ENCODE peak calls at places on chromosome 1, in four cellular contexts. P is IMR-90, O is left ventricle myocardium inferior, J is HFF-Myc. T is an unnamed sample.

GRCh38 chr1:204950353-204951001 is 79.8 kb downstream of the NFASC start:
- DNase-seq in P (no peak), J (no peak), O (no peak), T (no peak)

GRCh38 chr1:238779676-238780075 is 606.7 kb upstream of the CHRM3 start:
- DNase-seq in P (no peak), O (no peak), J (no peak), T (no peak)

GRCh38 chr1:235011064-235011598 is 117.5 kb downstream of the TOMM20 start:
- DNase-seq in J (no peak), O (no peak), P (no peak), T (peak)

GRCh38 chr1:226990133-226990716 is 50.1 kb downstream of the COQ8A start:
- DNase-seq in P (no peak), O (no peak), J (no peak), T (peak)

GRCh38 chr1:202105571-202106339 is 17.0 kb upstream of the GPR37L1 start:
- DNase-seq in P (peak), J (no peak), O (no peak), T (no peak)

GRCh38 chr1:94530373-94530878 is 11.1 kb downstream of the F3 start:
- DNase-seq in O (no peak), J (no peak), P (no peak), T (no peak)

GRCh38 chr1:16155537-16156410 is at the start of gene EPHA2:
- DNase-seq in J (peak), O (peak), P (peak), T (peak)

GRCh38 chr1:15993666-15994065 is 10.4 kb upstream of the SRARP start:
- DNase-seq in P (no peak), J (no peak), O (no peak), T (no peak)

GRCh38 chr1:85387781-85388180 is 77.2 kb downstream of the DDAH1 start:
- DNase-seq in P (no peak), J (no peak), O (no peak), T (no peak)

GRCh38 chr1:24724345-24725208 is 20.7 kb upstream of the CLIC4 start:
- DNase-seq in O (no peak), J (no peak), P (peak), T (no peak)

GRCh38 chr1:109239580-109240068 is 9.7 kb upstream of the CELSR2 start:
- DNase-seq in J (no peak), P (peak), O (no peak), T (peak)

GRCh38 chr1:235601087-235601486 is 48.5 kb downstream of the GNG4 start:
- DNase-seq in P (no peak), O (no peak), J (no peak), T (no peak)

GRCh38 chr1:201362906-201363305 is 14.6 kb downstream of the TNNT2 start:
- DNase-seq in J (no peak), O (peak), P (no peak), T (no peak)

GRCh38 chr1:25433389-25434186 is 2.9 kb downstream of the MACO1 start:
- DNase-seq in J (no peak), P (no peak), O (no peak), T (no peak)

GRCh38 chr1:42266253-42267135 is 68.5 kb downstream of the FOXJ3 start:
- DNase-seq in J (no peak), O (no peak), P (no peak), T (no peak)

GRCh38 chr1:228803421-228803820 is 68.1 kb downstream of the RHOU start:
- DNase-seq in J (no peak), P (no peak), O (no peak), T (no peak)

GRCh38 chr1:42157667-42158066 is 4.5 kb downstream of the GUCA2B start:
- DNase-seq in O (no peak), J (no peak), P (no peak), T (no peak)

GRCh38 chr1:115302390-115302961 is 35.6 kb downstream of the NGF start:
- DNase-seq in P (peak), J (peak), O (no peak), T (no peak)

GRCh38 chr1:87956072-87956471 is 627.4 kb downstream of the LMO4 start:
- DNase-seq in P (peak), J (peak), O (peak), T (no peak)

GRCh38 chr1:231369282-231369681 is 31.2 kb downstream of the SPRTN start:
- DNase-seq in P (no peak), O (no peak), J (no peak), T (no peak)

GRCh38 chr1:175538442-175538841 is 205.0 kb downstream of the TNR start:
- DNase-seq in P (no peak), J (no peak), O (no peak), T (no peak)

GRCh38 chr1:111358964-111359363 is 68.3 kb downstream of the CHIA start:
- DNase-seq in J (no peak), O (no peak), P (no peak), T (no peak)

DNA sequence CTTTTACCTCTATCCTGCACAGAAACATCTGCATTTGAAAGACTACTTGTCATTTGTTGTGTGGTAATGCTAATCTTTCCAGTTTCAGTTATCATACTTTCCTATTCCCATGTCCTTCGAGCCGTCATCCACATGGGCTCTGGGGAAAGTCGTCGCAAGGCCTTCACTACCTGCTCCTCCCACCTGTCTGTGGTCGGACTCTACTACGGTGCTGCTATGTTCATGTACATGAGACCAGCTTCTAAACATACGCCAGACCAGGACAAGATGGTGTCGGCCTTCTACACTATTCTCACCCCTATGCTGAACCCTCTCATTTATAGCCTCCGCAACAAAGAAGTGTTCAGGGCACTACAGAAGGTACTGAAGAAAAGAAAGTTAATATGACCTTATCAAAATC is 8.3 kb downstream of the OR2M4 start:
- DNase-seq in P (no peak), O (no peak), J (no peak), T (no peak)
- TF ChIP-seq CTCF in P (no peak), O (no peak), J (no peak), T (no peak)

GRCh38 chr1:30984167-30984870 is 75.8 kb upstream of the SDC3 start:
- DNase-seq in J (no peak), O (no peak), P (no peak), T (no peak)
- TF ChIP-seq CTCF in J (no peak), O (no peak), P (no peak), T (no peak)

DNA sequence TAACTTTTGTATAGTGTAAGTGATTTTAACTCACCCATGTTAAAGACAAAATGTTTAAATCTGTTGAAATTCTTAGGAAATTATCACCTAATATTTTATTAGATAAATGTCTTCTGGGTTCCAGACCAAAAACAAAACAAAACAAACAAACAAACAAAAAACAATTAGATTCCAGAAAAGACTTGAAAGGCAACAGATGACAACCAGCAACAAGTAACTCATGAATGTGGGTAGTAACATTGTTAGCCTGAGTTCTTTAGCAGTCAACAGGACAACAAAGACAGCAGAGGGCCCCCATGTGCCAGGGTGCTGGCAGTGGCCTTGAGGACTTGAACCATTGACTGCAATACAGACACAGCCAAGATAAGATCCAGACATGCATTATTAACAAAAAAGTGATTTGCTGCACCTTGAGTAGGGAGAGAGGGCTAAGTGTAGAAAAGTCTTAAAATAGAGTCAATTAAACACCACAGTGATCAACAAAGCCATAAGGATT is 2.4 kb upstream of the CD247 start:
- DNase-seq in P (no peak), J (no peak), O (no peak), T (no peak)
- TF ChIP-seq CTCF in P (no peak), J (no peak), O (no peak), T (no peak)

GRCh38 chr1:154186177-154186576 is 5.7 kb downstream of the TPM3 start:
- DNase-seq in J (no peak), O (peak), P (peak), T (peak)
- TF ChIP-seq CTCF in J (peak), O (peak), P (peak), T (peak)

DNA sequence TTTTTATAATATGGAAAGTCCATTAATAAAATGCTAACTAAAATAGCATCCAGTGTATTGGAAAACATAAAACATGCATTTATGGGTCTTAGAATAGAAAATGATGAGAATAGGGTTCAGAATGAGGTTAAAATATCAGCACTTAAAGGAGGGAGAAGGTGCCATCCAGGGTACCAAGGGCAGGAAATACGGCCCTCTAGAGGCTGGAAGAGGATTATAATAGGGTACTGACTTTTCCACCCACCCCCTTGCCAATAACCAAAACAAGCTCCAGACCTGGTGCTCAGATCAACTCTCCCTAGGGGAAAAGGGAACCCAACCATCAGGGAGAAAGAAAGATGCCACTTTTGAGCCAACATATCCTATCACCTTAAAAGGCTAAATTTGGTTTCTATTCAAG is 26.7 kb downstream of the ASTN1 start:
- DNase-seq in P (no peak), J (no peak), O (no peak), T (no peak)
- TF ChIP-seq CTCF in P (no peak), J (no peak), O (no peak), T (no peak)

T was measured in GM13976.